ENCODE peak calls at places on chromosomes 12 and 14, in nine cellular contexts. V, T, U, F, S, X, W, I and C are unnamed samples.
A peak's percentile ranks its signal among the peaks of the same experiment; 100 is the strongest.

GRCh38 chr12:112843272-112843671 is 51.7 kb downstream of the RPH3A start:
- DNase-seq in V (no peak), I (no peak), X (no peak), U (no peak), W (no peak), S (peak; percentile 21), F (peak; percentile 54), T (no peak), C (peak; percentile 33)

GRCh38 chr12:92059976-92060375 is 85.7 kb downstream of the BTG1 start:
- DNase-seq in U (no peak), T (peak; percentile 81), X (no peak), W (peak; percentile 43), V (no peak), F (no peak), I (no peak), S (no peak), C (no peak)

GRCh38 chr12:47850153-47851084 is 30.7 kb upstream of the HDAC7 start:
- DNase-seq in F (no peak), S (no peak), I (no peak), U (no peak), V (no peak), T (no peak), W (no peak), X (no peak), C (no peak)

GRCh38 chr14:51575225-51576111 is 76.2 kb upstream of the FRMD6 start:
- DNase-seq in V (no peak), U (no peak), W (no peak), T (no peak), X (no peak), S (peak; percentile 68), F (no peak), I (no peak), C (no peak)

GRCh38 chr12:44876554-44877275 is 600 bp upstream of the NELL2 start:
- DNase-seq in S (peak; percentile 70), W (peak; percentile 28), T (peak; percentile 22), F (no peak), X (peak; percentile 26), I (no peak), U (peak; percentile 20), V (peak; percentile 85), C (peak; percentile 74)

GRCh38 chr14:54310852-54311230 is 86.0 kb upstream of the CDKN3 start:
- DNase-seq in W (no peak), X (no peak), V (no peak), S (no peak), U (no peak), T (no peak), I (no peak), F (no peak), C (no peak)

GRCh38 chr14:96442355-96442754 is 50.4 kb downstream of the AK7 start:
- DNase-seq in V (no peak), T (peak; percentile 29), S (no peak), X (no peak), F (no peak), W (no peak), I (no peak), U (no peak), C (no peak)

GRCh38 chr12:124539084-124540041 is 28.0 kb downstream of the NCOR2 start:
- DNase-seq in X (no peak), S (no peak), W (no peak), T (no peak), F (no peak), V (no peak), U (no peak), I (no peak), C (no peak)

GRCh38 chr12:9848899-9849298 is 20.3 kb downstream of the CLEC2B start:
- DNase-seq in F (no peak), V (no peak), T (no peak), S (no peak), U (no peak), I (no peak), X (no peak), W (no peak), C (no peak)

GRCh38 chr14:96630281-96630680 is 128.1 kb downstream of the PAPOLA start:
- DNase-seq in S (no peak), W (no peak), F (peak; percentile 68), V (no peak), I (no peak), X (no peak), T (no peak), U (no peak), C (no peak)

GRCh38 chr12:6949063-6949594 is 2.0 kb upstream of the PTPN6 start:
- DNase-seq in T (no peak), W (peak; percentile 82), F (no peak), I (peak; percentile 54), V (no peak), U (no peak), X (no peak), S (no peak), C (no peak)

GRCh38 chr12:1305063-1305434 is 289.3 kb downstream of the FBXL14 start:
- DNase-seq in T (no peak), X (no peak), V (no peak), W (no peak), U (no peak), S (no peak), F (no peak), I (no peak), C (no peak)

GRCh38 chr14:24372701-24373416 is 4.9 kb downstream of the NFATC4 start:
- DNase-seq in U (no peak), V (no peak), W (no peak), X (no peak), T (no peak), S (no peak), F (no peak), I (no peak), C (no peak)

GRCh38 chr14:63840981-63841380 is 11.8 kb upstream of the SYNE2 start:
- DNase-seq in V (peak; percentile 63), X (no peak), U (no peak), I (peak; percentile 71), S (no peak), W (no peak), F (no peak), T (no peak), C (no peak)

GRCh38 chr12:132703611-132704010 is 7.0 kb upstream of the PGAM5 start:
- DNase-seq in V (no peak), U (no peak), S (no peak), F (no peak), W (no peak), X (no peak), T (no peak), I (no peak), C (no peak)

GRCh38 chr12:31715283-31715825 is 13.5 kb downstream of the AMN1 start:
- DNase-seq in U (no peak), V (no peak), X (no peak), I (no peak), F (no peak), W (no peak), T (peak; percentile 56), S (peak; percentile 74), C (no peak)

GRCh38 chr14:94702629-94703028 is 67.3 kb downstream of the GSC start:
- DNase-seq in F (no peak), X (no peak), I (no peak), W (no peak), S (no peak), T (no peak), V (no peak), U (no peak), C (no peak)

GRCh38 chr14:94701854-94702370 is 68.0 kb downstream of the GSC start:
- DNase-seq in U (no peak), S (no peak), X (no peak), I (no peak), T (no peak), W (no peak), F (no peak), V (no peak), C (no peak)

GRCh38 chr14:94706132-94706531 is 63.8 kb downstream of the GSC start:
- DNase-seq in U (no peak), W (no peak), T (no peak), I (no peak), V (no peak), X (no peak), S (no peak), F (no peak), C (no peak)

GRCh38 chr14:94710731-94711130 is 59.2 kb downstream of the GSC start:
- DNase-seq in V (no peak), S (no peak), I (no peak), T (no peak), W (no peak), X (no peak), U (peak; percentile 21), F (no peak), C (no peak)

GRCh38 chr14:94707494-94707893 is 62.4 kb downstream of the GSC start:
- DNase-seq in W (no peak), X (no peak), I (no peak), T (no peak), S (no peak), V (no peak), F (no peak), U (no peak), C (no peak)
- TF ChIP-seq CTCF in W (no peak), X (no peak), I (no peak), T (peak; percentile 10), S (no peak), V (peak; percentile 20), F (no peak), U (no peak), C (no peak)

DNA sequence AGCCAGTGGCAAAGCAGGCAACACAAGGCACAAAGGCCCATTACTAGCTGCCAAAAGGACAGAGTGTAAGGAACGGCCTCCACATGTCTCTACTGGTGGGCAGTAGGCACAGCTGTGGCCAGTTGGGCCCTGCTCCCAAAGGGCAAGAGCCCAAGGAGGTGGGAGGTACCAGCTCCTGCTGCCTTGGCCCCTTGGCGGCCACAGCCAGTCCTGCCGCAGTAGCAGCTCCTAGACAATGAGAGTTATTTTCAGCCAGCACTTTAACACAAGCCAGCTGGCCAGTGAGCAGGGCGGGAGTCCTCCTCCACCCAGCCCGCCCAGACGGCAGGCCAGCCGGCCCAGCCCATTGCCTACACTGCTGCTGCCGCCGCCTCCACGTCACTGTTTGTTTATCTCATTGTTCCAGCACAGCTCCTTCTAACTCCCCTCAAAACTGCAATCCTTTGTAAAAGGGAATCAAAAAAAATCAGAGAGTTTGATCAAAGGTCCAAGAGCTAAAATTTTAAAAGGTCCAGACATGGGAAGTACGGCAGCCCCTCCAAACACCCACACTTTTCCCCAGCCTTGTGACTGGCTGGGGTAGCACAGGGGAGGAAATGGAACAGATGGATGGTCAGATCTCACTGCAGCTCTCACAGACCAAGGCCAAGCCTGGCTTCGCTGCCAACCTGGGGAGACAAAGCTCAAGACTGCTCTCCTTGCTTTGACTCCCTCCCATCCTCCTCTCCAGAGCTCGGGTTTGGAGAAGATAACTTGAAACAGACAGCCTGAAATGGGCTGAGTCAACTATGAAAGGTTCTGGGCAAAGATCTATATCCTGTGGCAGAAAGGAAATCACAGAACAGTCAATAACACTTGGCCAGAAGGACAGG is 33.5 kb downstream of the FMNL3 start:
- DNase-seq in S (peak; percentile 92), F (peak; percentile 97), T (peak; percentile 94), X (peak; percentile 89), I (peak; percentile 86), V (peak; percentile 91), W (no peak), U (peak; percentile 89), C (peak; percentile 68)
- TF ChIP-seq CTCF in S (peak; percentile 5), F (no peak), T (peak; percentile 9), X (peak; percentile 23), I (peak; percentile 43), V (peak; percentile 42), W (no peak), U (peak; percentile 13), C (no peak)

GRCh38 chr14:92687681-92688433 is 60.6 kb downstream of the LGMN start:
- DNase-seq in F (no peak), X (no peak), U (peak; percentile 59), S (peak; percentile 56), W (no peak), I (no peak), T (peak; percentile 31), V (peak; percentile 88), C (peak; percentile 51)
- TF ChIP-seq CTCF in F (no peak), X (no peak), U (no peak), S (no peak), W (no peak), I (no peak), T (no peak), V (no peak), C (no peak)

GRCh38 chr12:80472912-80473500 is 29.0 kb downstream of the PTPRQ start:
- DNase-seq in S (peak; percentile 63), V (peak; percentile 10), W (peak; percentile 66), U (no peak), I (no peak), X (no peak), T (peak; percentile 72), F (no peak), C (no peak)
- TF ChIP-seq CTCF in S (peak; percentile 68), V (peak; percentile 25), W (peak; percentile 62), U (peak; percentile 16), I (no peak), X (peak; percentile 16), T (peak; percentile 65), F (no peak), C (no peak)